ENCODE peak calls at places on chromosomes 7 and 10, in nine cellular contexts. B, K, Z, Q, W, J, Y, H and A are unnamed samples. For H3K4me1 and H3K9me3, the result is how much of the 10 kb centered on the place peaks cover.

GRCh38 chr7:4131043-4131442 is 551.1 kb upstream of the FOXK1 start:
- DNase-seq in B (no peak), K (no peak), Z (peak), Q (no peak), W (no peak), J (no peak), Y (no peak), H (no peak), A (no peak)

GRCh38 chr10:99403674-99404073 is 26.8 kb downstream of the GOT1 start:
- DNase-seq in B (peak), K (no peak), Z (no peak), Q (no peak), W (no peak), J (no peak), Y (no peak), H (no peak), A (no peak)

GRCh38 chr7:24715171-24715570 is 42.1 kb downstream of the GSDME start:
- DNase-seq in B (no peak), K (no peak), Z (no peak), Q (no peak), W (no peak), J (no peak), Y (no peak), H (no peak), A (no peak)

GRCh38 chr7:134184767-134185166 is 57.6 kb downstream of the LRGUK start:
- DNase-seq in B (no peak), K (no peak), Z (no peak), Q (no peak), W (no peak), J (no peak), Y (no peak), H (no peak), A (no peak)

GRCh38 chr10:120478401-120478800 is 21.4 kb downstream of the PLPP4 start:
- DNase-seq in B (no peak), K (no peak), Z (no peak), Q (no peak), W (no peak), J (no peak), Y (no peak), H (no peak), A (no peak)

GRCh38 chr7:79217468-79217867 is 236.0 kb downstream of the MAGI2 start:
- DNase-seq in B (no peak), K (no peak), Z (no peak), Q (no peak), W (no peak), J (no peak), Y (no peak), H (no peak), A (no peak)

GRCh38 chr7:8781166-8781565 is 347.8 kb downstream of the NXPH1 start:
- DNase-seq in B (no peak), K (no peak), Z (no peak), Q (no peak), W (no peak), J (no peak), Y (no peak), H (no peak), A (no peak)

GRCh38 chr10:25556457-25556856 is 377.6 kb upstream of the MYO3A start:
- DNase-seq in B (peak), K (no peak), Z (no peak), Q (no peak), W (no peak), J (no peak), Y (no peak), H (no peak), A (no peak)

GRCh38 chr7:13834328-13834761 is 155.1 kb downstream of the ETV1 start:
- DNase-seq in B (no peak), K (no peak), Z (no peak), Q (peak), W (peak), J (no peak), Y (no peak), H (no peak), A (no peak)

GRCh38 chr7:2719007-2719406 is 31.0 kb downstream of the AMZ1 start:
- DNase-seq in B (no peak), K (no peak), Z (no peak), Q (peak), W (peak), J (no peak), Y (no peak), H (peak), A (no peak)

GRCh38 chr7:51014811-51015210 is 232.1 kb upstream of the GRB10 start:
- DNase-seq in B (no peak), K (no peak), Z (peak), Q (no peak), W (no peak), J (no peak), Y (no peak), H (no peak), A (no peak)

GRCh38 chr10:44950326-44951225 is 9.0 kb upstream of the RASSF4 start:
- DNase-seq in B (no peak), K (no peak), Z (no peak), Q (no peak), W (no peak), J (no peak), Y (no peak), H (no peak), A (no peak)

GRCh38 chr10:78904196-78904595 is 164.6 kb upstream of the ZMIZ1 start:
- DNase-seq in B (no peak), K (no peak), Z (peak), Q (no peak), W (no peak), J (no peak), Y (no peak), H (no peak), A (no peak)

GRCh38 chr7:2540641-2541051 is 14.7 kb downstream of the BRAT1 start:
- DNase-seq in B (no peak), K (no peak), Z (peak), Q (peak), W (no peak), J (no peak), Y (no peak), H (peak), A (no peak)

GRCh38 chr7:79461660-79462059 is 8.2 kb upstream of the MAGI2 start:
- DNase-seq in B (peak), K (no peak), Z (no peak), Q (no peak), W (peak), J (no peak), Y (no peak), H (no peak), A (no peak)

GRCh38 chr7:130505753-130506152 is 13.9 kb downstream of the MEST start:
- DNase-seq in B (no peak), K (no peak), Z (no peak), Q (no peak), W (peak), J (no peak), Y (no peak), H (no peak), A (no peak)

GRCh38 chr10:69569144-69569934 is 3.9 kb downstream of the NEUROG3 start:
- DNase-seq in B (no peak), K (no peak), Z (no peak), Q (peak), W (no peak), J (no peak), Y (no peak), H (no peak), A (no peak)

GRCh38 chr7:141073173-141073640 is 657 bp upstream of the TMEM178B start:
- DNase-seq in B (peak), K (no peak), Z (peak), Q (peak), W (peak), J (peak), Y (no peak), H (no peak), A (no peak)

GRCh38 chr10:43803816-43804215 is 155.1 kb upstream of the ZNF32 start:
- DNase-seq in B (no peak), K (no peak), Z (no peak), Q (no peak), W (no peak), J (no peak), Y (no peak), H (no peak), A (no peak)

GRCh38 chr7:81709836-81710235 is 60.0 kb downstream of the HGF start:
- DNase-seq in B (no peak), K (no peak), Z (no peak), Q (no peak), W (no peak), J (no peak), Y (no peak), H (no peak), A (no peak)

GRCh38 chr7:71682841-71683341 is 550.9 kb downstream of the GALNT17 start:
- DNase-seq in B (no peak), K (no peak), Z (no peak), Q (no peak), W (no peak), J (no peak), Y (no peak), H (no peak), A (no peak)

GRCh38 chr7:134750083-134751062 is 29.1 kb upstream of the CALD1 start:
- DNase-seq in B (peak), K (no peak), Z (no peak), Q (peak), W (peak), J (no peak), Y (no peak), H (peak), A (no peak)

GRCh38 chr10:73092830-73093229 is 3.8 kb downstream of the P4HA1 start:
- DNase-seq in B (no peak), K (no peak), Z (no peak), Q (no peak), W (no peak), J (no peak), Y (no peak), H (no peak), A (no peak)
- H3K4me1 ChIP-seq in B (under half), K (under half), Z (under half), Q (under half), W (under half), J (half or more), Y (under half), H (under half), A (under half)

GRCh38 chr7:157952841-157953645 is 616.2 kb downstream of the DNAJB6 start:
- DNase-seq in B (no peak), K (no peak), Z (peak), Q (no peak), W (no peak), J (no peak), Y (no peak), H (no peak), A (no peak)
- H3K9me3 ChIP-seq in B (under half), K (under half), Z (under half), Q (under half), W (under half), J (under half), Y (under half), H (under half), A (under half)

GRCh38 chr10:6578221-6579192 is 1.6 kb downstream of the PRKCQ start:
- DNase-seq in B (no peak), K (no peak), Z (no peak), Q (no peak), W (no peak), J (no peak), Y (no peak), H (peak), A (no peak)
- H3K4me3 ChIP-seq in B (no peak), K (peak), Z (peak), Q (no peak), W (no peak), J (no peak), Y (peak), H (peak), A (no peak)

DNA sequence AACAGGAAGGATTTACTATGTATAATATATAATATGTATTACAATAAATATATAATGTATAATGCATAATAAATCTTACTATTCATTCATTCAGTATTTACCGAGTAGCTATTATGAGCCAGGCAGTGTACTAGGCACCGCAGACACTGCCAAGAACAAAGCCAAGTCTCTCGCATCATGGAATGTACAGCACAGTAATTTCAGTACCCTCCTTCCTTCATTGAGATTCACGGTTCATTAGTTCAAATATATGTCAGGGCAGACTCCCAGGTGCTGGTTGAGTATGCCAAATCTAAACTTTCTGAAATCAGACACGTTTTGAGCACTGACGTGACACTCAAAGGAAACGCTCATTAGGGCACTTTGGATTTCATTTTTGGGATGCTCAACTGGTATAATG is 9.1 kb downstream of the USP6NL start:
- DNase-seq in B (no peak), K (no peak), Z (no peak), Q (no peak), W (no peak), J (no peak), Y (no peak), H (no peak), A (no peak)
- H3K4me1 ChIP-seq in B (under half), K (under half), Z (under half), Q (under half), W (under half), J (under half), Y (under half), H (under half), A (under half)

GRCh38 chr7:63054191-63054661 is 944.4 kb upstream of the ZNF722 start:
- DNase-seq in B (no peak), K (no peak), Z (no peak), Q (no peak), W (no peak), J (no peak), Y (no peak), H (no peak), A (no peak)
- H3K9me3 ChIP-seq in B (under half), K (half or more), Z (under half), Q (under half), W (under half), J (half or more), Y (under half), H (under half), A (under half)

GRCh38 chr10:97179311-97179710 is 6.4 kb downstream of the SLIT1 start:
- DNase-seq in B (no peak), K (no peak), Z (no peak), Q (no peak), W (no peak), J (no peak), Y (no peak), H (no peak), A (no peak)
- H3K4me3 ChIP-seq in B (no peak), K (no peak), Z (no peak), Q (no peak), W (no peak), J (no peak), Y (peak), H (no peak), A (no peak)

DNA sequence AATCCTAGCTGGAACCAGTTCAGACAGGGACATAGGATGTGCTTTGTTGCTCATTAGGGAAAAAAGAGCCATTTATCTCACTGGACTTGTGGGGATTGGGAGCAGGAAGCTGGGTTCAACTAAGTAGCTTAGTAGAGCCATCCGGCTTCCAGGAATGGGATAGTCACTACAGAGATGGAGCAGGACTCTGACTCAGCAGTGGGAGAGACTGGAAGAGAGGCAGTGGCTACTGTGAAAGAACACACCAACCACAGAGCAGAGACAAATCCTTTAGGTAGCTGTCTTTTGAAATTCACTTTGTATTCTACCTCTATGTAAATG is 100.6 kb upstream of the DKK1 start:
- DNase-seq in B (peak), K (no peak), Z (no peak), Q (no peak), W (peak), J (no peak), Y (no peak), H (no peak), A (no peak)
- H3K4me1 ChIP-seq in B (under half), K (under half), Z (under half), Q (under half), W (under half), J (under half), Y (under half), H (under half), A (under half)

GRCh38 chr7:54153462-54153861 is 388.7 kb upstream of the VSTM2A start:
- DNase-seq in B (no peak), K (no peak), Z (no peak), Q (no peak), W (no peak), J (no peak), Y (no peak), H (no peak), A (no peak)
- H3K9me3 ChIP-seq in B (under half), K (under half), Z (under half), Q (under half), W (under half), J (under half), Y (under half), H (under half), A (under half)

GRCh38 chr10:13528138-13528874 is 508 bp downstream of the BEND7 start:
- DNase-seq in B (peak), K (no peak), Z (peak), Q (peak), W (peak), J (peak), Y (no peak), H (no peak), A (peak)
- H3K4me3 ChIP-seq in B (peak), K (peak), Z (peak), Q (peak), W (peak), J (peak), Y (peak), H (no peak), A (peak)

GRCh38 chr7:104980440-104980839 is 33.6 kb upstream of the KMT2E start:
- DNase-seq in B (no peak), K (no peak), Z (no peak), Q (no peak), W (no peak), J (no peak), Y (no peak), H (no peak), A (no peak)

GRCh38 chr7:104982308-104982755 is 31.7 kb upstream of the KMT2E start:
- DNase-seq in B (peak), K (no peak), Z (no peak), Q (no peak), W (no peak), J (no peak), Y (no peak), H (no peak), A (no peak)

GRCh38 chr7:104980969-104981670 is 32.9 kb upstream of the KMT2E start:
- DNase-seq in B (peak), K (no peak), Z (no peak), Q (peak), W (peak), J (no peak), Y (no peak), H (no peak), A (no peak)

GRCh38 chr7:104982773-104983619 is 31.0 kb upstream of the KMT2E start:
- DNase-seq in B (no peak), K (no peak), Z (no peak), Q (no peak), W (no peak), J (no peak), Y (no peak), H (no peak), A (no peak)

DNA sequence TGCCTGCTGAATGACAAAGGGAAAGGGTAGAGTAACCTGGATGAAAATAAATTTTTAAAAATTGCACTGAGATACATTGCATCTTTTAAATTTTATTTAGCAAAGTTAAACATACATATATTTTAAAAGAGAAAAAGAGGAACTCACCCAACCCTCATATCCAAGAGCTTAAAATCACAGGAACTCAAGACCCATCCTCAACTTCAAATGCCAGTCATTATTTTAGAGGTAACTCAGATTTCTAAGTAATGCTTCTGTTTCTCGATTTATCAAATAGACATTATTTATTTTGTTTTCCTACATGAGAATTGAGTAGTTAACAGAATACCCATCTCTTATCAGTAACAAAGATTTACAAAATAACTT is 32.4 kb upstream of the KMT2E start:
- DNase-seq in B (no peak), K (no peak), Z (no peak), Q (no peak), W (no peak), J (no peak), Y (no peak), H (no peak), A (no peak)
- H3K4me1 ChIP-seq in B (under half), K (under half), Z (half or more), Q (half or more), W (half or more), J (half or more), Y (under half), H (under half), A (under half)